ENCODE peak calls at places on chromosome 7, in five cellular contexts. S is sciatic nerve, O is neuronal stem cell, Z is T-cell, B is glutamatergic neuron. A is an unnamed sample.

GRCh38 chr7:17144313-17144712 is 154.1 kb upstream of the AHR start:
- DNase-seq in Z (peak; percentile 45), B (no peak), O (no peak), S (no peak), A (no peak)

GRCh38 chr7:151756076-151756731 is 120.7 kb downstream of the PRKAG2 start:
- DNase-seq in O (no peak), Z (peak; percentile 51), S (no peak), B (no peak), A (no peak)

GRCh38 chr7:18693401-18693800 is 197.9 kb downstream of the HDAC9 start:
- DNase-seq in B (no peak), Z (no peak), S (no peak), O (no peak), A (no peak)

GRCh38 chr7:117873056-117873932 is at the start of gene CTTNBP2:
- DNase-seq in O (peak; percentile 65), S (peak; percentile 80), Z (no peak), B (peak; percentile 81), A (peak; percentile 76)

GRCh38 chr7:159088016-159088865 is 56.4 kb downstream of the VIPR2 start:
- DNase-seq in S (peak; percentile 38), B (no peak), O (no peak), Z (no peak), A (peak; percentile 37)

GRCh38 chr7:105664816-105665525 is 83.7 kb upstream of the EFCAB10 start:
- DNase-seq in S (no peak), B (no peak), Z (no peak), O (no peak), A (no peak)

GRCh38 chr7:35003679-35004278 is 33.5 kb downstream of the DPY19L1 start:
- DNase-seq in O (no peak), B (peak; percentile 26), S (no peak), Z (no peak), A (peak; percentile 84)

GRCh38 chr7:92740713-92741126 is 95.7 kb downstream of the CDK6 start:
- DNase-seq in O (no peak), Z (no peak), S (no peak), B (no peak), A (no peak)

GRCh38 chr7:22717760-22718159 is 9.2 kb upstream of the IL6 start:
- DNase-seq in S (no peak), O (no peak), B (no peak), Z (no peak), A (no peak)

GRCh38 chr7:110804501-110804900 is 286.4 kb upstream of the LRRN3 start:
- DNase-seq in Z (no peak), S (no peak), O (no peak), B (no peak), A (no peak)

GRCh38 chr7:123747089-123747488 is 1.7 kb downstream of the WASL start:
- DNase-seq in S (no peak), Z (no peak), O (no peak), B (no peak), A (no peak)

GRCh38 chr7:85030893-85031292 is 156.0 kb downstream of the SEMA3D start:
- DNase-seq in B (no peak), Z (no peak), S (no peak), O (no peak), A (no peak)

GRCh38 chr7:105389090-105389650 is 449 bp upstream of the SRPK2 start:
- DNase-seq in B (peak; percentile 68), O (peak; percentile 33), Z (peak; percentile 31), S (peak; percentile 66), A (peak; percentile 76)

GRCh38 chr7:45661302-45661995 is 87.3 kb downstream of the ADCY1 start:
- DNase-seq in B (no peak), O (no peak), Z (no peak), S (peak; percentile 39), A (no peak)

GRCh38 chr7:155377837-155378579 is 79.9 kb upstream of the EN2 start:
- DNase-seq in S (no peak), B (peak; percentile 56), O (no peak), Z (no peak), A (no peak)

GRCh38 chr7:138004936-138005335 is 3.0 kb upstream of the CREB3L2 start:
- DNase-seq in Z (no peak), S (no peak), B (no peak), O (no peak), A (no peak)

GRCh38 chr7:1669486-1669951 is 558 bp upstream of the ELFN1 start:
- DNase-seq in S (peak; percentile 52), Z (no peak), O (peak; percentile 53), B (no peak), A (peak; percentile 39)

GRCh38 chr7:140640727-140641531 is at the start of gene DENND2A:
- DNase-seq in Z (no peak), O (peak; percentile 87), S (peak; percentile 84), B (peak; percentile 90), A (peak; percentile 75)

GRCh38 chr7:98495523-98495922 is 94.6 kb upstream of the BAIAP2L1 start:
- DNase-seq in S (no peak), Z (no peak), O (no peak), B (no peak), A (no peak)

GRCh38 chr7:123570390-123571182 is 13.0 kb upstream of the NDUFA5 start:
- DNase-seq in S (no peak), B (no peak), O (no peak), Z (no peak), A (no peak)

GRCh38 chr7:4792537-4793126 is 17.2 kb downstream of the AP5Z1 start:
- DNase-seq in B (peak; percentile 59), S (peak; percentile 75), O (peak; percentile 70), Z (no peak), A (no peak)

GRCh38 chr7:39845011-39845410 is 105.0 kb upstream of the CDK13 start:
- DNase-seq in B (no peak), Z (no peak), S (no peak), O (no peak), A (no peak)

GRCh38 chr7:21352540-21353387 is 75.1 kb upstream of the SP4 start:
- DNase-seq in Z (no peak), S (no peak), B (no peak), O (no peak), A (no peak)

GRCh38 chr7:67716729-67717128 is 720.1 kb downstream of the TYW1 start:
- DNase-seq in Z (no peak), S (no peak), B (no peak), O (no peak), A (no peak)

GRCh38 chr7:98105942-98106544 is 619 bp upstream of the LMTK2 start:
- DNase-seq in O (no peak), S (no peak), B (no peak), Z (no peak), A (no peak)

GRCh38 chr7:35241884-35242283 is 12.0 kb downstream of the TBX20 start:
- DNase-seq in Z (no peak), B (no peak), S (no peak), O (no peak), A (no peak)

GRCh38 chr7:17558135-17558534 is 259.7 kb downstream of the AHR start:
- DNase-seq in B (no peak), O (no peak), Z (no peak), S (no peak), A (no peak)

GRCh38 chr7:124085168-124085567 is 52.3 kb upstream of the TMEM229A start:
- DNase-seq in Z (no peak), O (no peak), B (no peak), S (no peak), A (no peak)

GRCh38 chr7:36683695-36684357 is 40.5 kb downstream of the AOAH start:
- DNase-seq in B (no peak), S (no peak), Z (no peak), O (no peak), A (no peak)

GRCh38 chr7:124550036-124550435 is 215.6 kb downstream of the GPR37 start:
- DNase-seq in S (no peak), B (no peak), Z (no peak), O (no peak), A (no peak)

GRCh38 chr7:44308741-44309270 is 16.6 kb downstream of the CAMK2B start:
- DNase-seq in O (no peak), S (no peak), Z (peak; percentile 8), B (no peak), A (peak; percentile 61)

GRCh38 chr7:148026713-148027112 is 563.9 kb upstream of the C7orf33 start:
- DNase-seq in O (no peak), Z (no peak), B (no peak), S (no peak), A (no peak)

GRCh38 chr7:135169141-135169935 is 1.2 kb downstream of the CYREN start:
- DNase-seq in S (no peak), O (peak; percentile 6), B (peak; percentile 58), Z (peak; percentile 42), A (no peak)

GRCh38 chr7:83469491-83469890 is 179.4 kb downstream of the SEMA3E start:
- DNase-seq in O (no peak), B (no peak), S (no peak), Z (no peak), A (no peak)

GRCh38 chr7:150982348-150982747 is 4.2 kb upstream of the KCNH2 start:
- DNase-seq in O (no peak), S (no peak), Z (no peak), B (no peak), A (no peak)

GRCh38 chr7:149209518-149210269 is 14.3 kb downstream of the ZNF282 start:
- DNase-seq in Z (peak; percentile 58), S (no peak), B (peak; percentile 87), O (peak; percentile 23), A (no peak)

GRCh38 chr7:45021604-45022296 is 21.7 kb downstream of the CCM2 start:
- DNase-seq in O (no peak), B (peak; percentile 33), Z (no peak), S (no peak), A (no peak)

GRCh38 chr7:118803-119376 is 73.5 kb upstream of the FAM20C start:
- DNase-seq in Z (no peak), S (no peak), O (no peak), B (no peak), A (no peak)

A was measured in upper lobe of right lung.